ENCODE peak calls at places on chromosomes 11 and 22, in nine cellular contexts. Z, K, G, L, P, Y, V, X and U are unnamed samples.

GRCh38 chr11:46277623-46278386 is at the start of gene CREB3L1:
- DNase-seq in Z (peak), K (no peak), G (peak), L (no peak), P (no peak), Y (no peak), V (no peak), X (no peak), U (no peak)

GRCh38 chr11:69155302-69156198 is at the start of gene SMIM38:
- DNase-seq in Z (no peak), K (no peak), G (no peak), L (no peak), P (no peak), Y (no peak), V (no peak), X (no peak), U (no peak)

GRCh38 chr11:73851046-73851764 is 25.4 kb downstream of the COA4 start:
- DNase-seq in Z (no peak), K (no peak), G (no peak), L (no peak), P (no peak), Y (no peak), V (no peak), X (no peak), U (no peak)

GRCh38 chr22:32499666-32500065 is 25.1 kb downstream of the FBXO7 start:
- DNase-seq in Z (no peak), K (no peak), G (no peak), L (no peak), P (no peak), Y (no peak), V (no peak), X (no peak), U (no peak)

GRCh38 chr22:46366801-46367706 is 31.5 kb downstream of the TRMU start:
- DNase-seq in Z (no peak), K (no peak), G (no peak), L (peak), P (no peak), Y (no peak), V (no peak), X (no peak), U (no peak)

GRCh38 chr11:90601261-90601660 is 378.4 kb upstream of the CHORDC1 start:
- DNase-seq in Z (no peak), K (no peak), G (no peak), L (no peak), P (no peak), Y (no peak), V (no peak), X (no peak), U (no peak)

GRCh38 chr11:372809-373715 is 3.8 kb downstream of the B4GALNT4 start:
- DNase-seq in Z (no peak), K (no peak), G (no peak), L (no peak), P (no peak), Y (no peak), V (no peak), X (no peak), U (no peak)

GRCh38 chr11:86069408-86070086 is 663 bp upstream of the PICALM start:
- DNase-seq in Z (peak), K (no peak), G (peak), L (no peak), P (peak), Y (no peak), V (peak), X (peak), U (peak)

GRCh38 chr22:47163876-47164513 is 401.5 kb downstream of the TBC1D22A start:
- DNase-seq in Z (peak), K (no peak), G (peak), L (no peak), P (no peak), Y (no peak), V (no peak), X (no peak), U (no peak)

GRCh38 chr11:96204721-96205459 is 138.1 kb downstream of the MAML2 start:
- DNase-seq in Z (no peak), K (peak), G (no peak), L (peak), P (no peak), Y (no peak), V (no peak), X (no peak), U (no peak)

GRCh38 chr11:13042873-13043338 is 33.8 kb downstream of the RASSF10 start:
- DNase-seq in Z (no peak), K (no peak), G (no peak), L (no peak), P (no peak), Y (no peak), V (no peak), X (peak), U (no peak)

GRCh38 chr11:46099973-46100335 is 21.3 kb downstream of the PHF21A start:
- DNase-seq in Z (no peak), K (no peak), G (no peak), L (peak), P (no peak), Y (no peak), V (no peak), X (no peak), U (no peak)

GRCh38 chr22:41480397-41480735 is 11.4 kb downstream of the ACO2 start:
- DNase-seq in Z (no peak), K (no peak), G (no peak), L (no peak), P (no peak), Y (no peak), V (no peak), X (no peak), U (no peak)

GRCh38 chr22:27112273-27112672 is 454.9 kb downstream of the MIAT start:
- DNase-seq in Z (no peak), K (no peak), G (no peak), L (no peak), P (no peak), Y (no peak), V (no peak), X (peak), U (no peak)

GRCh38 chr11:36109850-36110606 is 166.2 kb downstream of the LDLRAD3 start:
- DNase-seq in Z (no peak), K (no peak), G (no peak), L (peak), P (no peak), Y (no peak), V (no peak), X (no peak), U (no peak)

GRCh38 chr11:44914105-44914504 is 36.6 kb downstream of the TP53I11 start:
- DNase-seq in Z (no peak), K (no peak), G (no peak), L (no peak), P (no peak), Y (no peak), V (no peak), X (no peak), U (no peak)

GRCh38 chr11:69949327-69949726 is 128.8 kb upstream of the ANO1 start:
- DNase-seq in Z (peak), K (no peak), G (no peak), L (no peak), P (no peak), Y (no peak), V (peak), X (peak), U (no peak)

GRCh38 chr11:117068303-117068860 is 29.8 kb downstream of the SIK3 start:
- DNase-seq in Z (no peak), K (no peak), G (no peak), L (no peak), P (no peak), Y (no peak), V (no peak), X (no peak), U (no peak)

GRCh38 chr11:64590763-64591221 is at the start of gene SLC22A12:
- DNase-seq in Z (peak), K (no peak), G (no peak), L (no peak), P (no peak), Y (no peak), V (no peak), X (no peak), U (no peak)

GRCh38 chr11:115333106-115333505 is 171.1 kb downstream of the CADM1 start:
- DNase-seq in Z (no peak), K (no peak), G (no peak), L (peak), P (no peak), Y (no peak), V (peak), X (peak), U (no peak)

GRCh38 chr11:11464555-11464954 is 111.5 kb upstream of the CSNK2A3 start:
- DNase-seq in Z (no peak), K (no peak), G (no peak), L (no peak), P (no peak), Y (no peak), V (peak), X (no peak), U (no peak)

GRCh38 chr11:8683115-8683807 is 669 bp downstream of the RPL27A start:
- DNase-seq in Z (no peak), K (no peak), G (no peak), L (peak), P (no peak), Y (no peak), V (peak), X (no peak), U (no peak)

GRCh38 chr11:19903620-19904069 is 191.0 kb downstream of the NAV2 start:
- DNase-seq in Z (peak), K (peak), G (peak), L (peak), P (peak), Y (peak), V (peak), X (peak), U (peak)

GRCh38 chr11:118911113-118911879 is 14.4 kb downstream of the BCL9L start:
- DNase-seq in Z (no peak), K (no peak), G (no peak), L (no peak), P (no peak), Y (no peak), V (peak), X (peak), U (no peak)

GRCh38 chr11:8296872-8297271 is 33.2 kb upstream of the LMO1 start:
- DNase-seq in Z (no peak), K (no peak), G (peak), L (no peak), P (no peak), Y (no peak), V (no peak), X (no peak), U (no peak)